ENCODE peak calls at places on chromosomes 16 and 17, in six cellular contexts. G is spleen; E is neural progenitor cell; F is tibial nerve; B is CD8-positive, alpha-beta T cell; X is esophagus squamous epithelium. U is an unnamed sample. For H3K27me3, the result is how much of the 10 kb centered on the place peaks cover.

GRCh38 chr17:11871773-11872172 is 125.5 kb downstream of the ZNF18 start:
- DNase-seq in E (no peak), G (no peak), B (no peak), X (no peak), F (no peak), U (no peak)

GRCh38 chr17:57154896-57155295 is 69.8 kb downstream of the AKAP1 start:
- DNase-seq in F (no peak), B (no peak), G (no peak), X (no peak), E (no peak), U (no peak)

GRCh38 chr17:79046501-79047280 is 22.7 kb downstream of the C1QTNF1 start:
- DNase-seq in X (no peak), G (peak), E (no peak), F (no peak), B (no peak), U (no peak)

GRCh38 chr17:2688351-2689342 is 22.9 kb downstream of the CLUH start:
- DNase-seq in B (no peak), G (peak), X (no peak), E (no peak), F (no peak), U (no peak)

GRCh38 chr16:46903255-46903905 is 19.2 kb downstream of the GPT2 start:
- DNase-seq in F (no peak), X (no peak), E (no peak), B (no peak), G (no peak), U (no peak)

GRCh38 chr17:19290047-19290705 is 53.0 kb downstream of the EPN2 start:
- DNase-seq in X (no peak), E (no peak), F (no peak), G (peak), B (no peak), U (no peak)

GRCh38 chr16:58098207-58099096 is 30.7 kb downstream of the CFAP20 start:
- DNase-seq in X (no peak), B (no peak), F (no peak), E (no peak), G (no peak), U (peak)

GRCh38 chr17:79979841-79980215 is 55.8 kb downstream of the TBC1D16 start:
- DNase-seq in F (no peak), G (peak), B (no peak), E (no peak), X (no peak), U (peak)

GRCh38 chr17:48620497-48621139 is 5.5 kb upstream of the HOXB8 start:
- DNase-seq in X (no peak), G (no peak), F (no peak), E (no peak), B (no peak), U (no peak)

GRCh38 chr17:17474341-17474740 is 2.5 kb upstream of the MED9 start:
- DNase-seq in B (no peak), X (no peak), G (peak), F (no peak), E (no peak), U (no peak)

GRCh38 chr17:55585629-55586028 is 74.4 kb upstream of the SMIM36 start:
- DNase-seq in G (no peak), F (no peak), B (no peak), E (no peak), X (no peak), U (no peak)
- TF ChIP-seq CTCF in G (no peak), F (no peak), B (no peak), E (no peak), X (no peak), U (peak)

GRCh38 chr16:81210807-81211206 is 27.7 kb upstream of the BCO1 start:
- DNase-seq in B (no peak), F (no peak), G (no peak), X (no peak), E (no peak), U (no peak)
- H3K27me3 ChIP-seq in B (under half), F (under half), G (under half), X (under half), E (under half), U (under half)

DNA sequence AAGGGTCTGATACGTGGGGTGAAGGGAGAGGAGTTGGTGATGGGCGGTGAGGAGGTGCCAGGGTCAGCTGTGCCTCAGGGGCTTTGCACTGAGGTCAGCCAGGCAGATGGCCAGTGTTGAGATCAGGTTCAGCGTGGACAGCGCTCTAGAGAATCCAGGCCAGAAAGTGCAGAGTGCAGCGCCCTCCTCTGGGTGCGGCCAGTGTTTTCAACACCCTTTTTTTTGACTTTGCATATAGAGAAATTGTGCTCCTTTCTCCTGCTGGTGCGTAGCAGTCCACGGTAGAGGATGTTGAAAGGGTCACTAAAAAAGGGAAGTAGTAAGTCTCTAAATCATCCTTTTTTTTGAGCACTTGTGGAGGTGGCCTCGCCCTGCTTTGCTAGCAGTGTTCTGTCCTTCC is 53.9 kb downstream of the BANP start:
- DNase-seq in F (no peak), E (peak), B (no peak), G (no peak), X (no peak), U (no peak)
- TF ChIP-seq CTCF in F (peak), E (peak), B (no peak), G (no peak), X (no peak), U (no peak)

GRCh38 chr16:1537763-1538289 is 4.4 kb downstream of the TMEM204 start:
- DNase-seq in B (peak), E (no peak), G (no peak), X (no peak), F (no peak), U (peak)
- H3K27me3 ChIP-seq in B (under half), E (under half), G (under half), X (under half), F (under half), U (under half)

GRCh38 chr17:61411114-61411943 is 11.7 kb downstream of the TBX2 start:
- DNase-seq in G (peak), F (no peak), X (no peak), E (peak), B (no peak), U (peak)

GRCh38 chr17:61410100-61410551 is 10.5 kb downstream of the TBX2 start:
- DNase-seq in G (peak), E (no peak), F (no peak), X (no peak), B (no peak), U (peak)

GRCh38 chr17:61410555-61411089 is 11.0 kb downstream of the TBX2 start:
- DNase-seq in B (peak), F (peak), X (no peak), E (peak), G (peak), U (peak)

GRCh38 chr17:61408151-61409041 is 8.8 kb downstream of the TBX2 start:
- DNase-seq in E (peak), X (no peak), G (peak), B (no peak), F (no peak), U (peak)

GRCh38 chr17:61409301-61410099 is 9.9 kb downstream of the TBX2 start:
- DNase-seq in F (no peak), G (peak), X (no peak), B (no peak), E (peak), U (peak)
- TF ChIP-seq CTCF in F (peak), G (peak), X (peak), B (no peak), E (peak), U (peak)

GRCh38 chr16:86892509-86892908 is 314.2 kb downstream of the FOXL1 start:
- DNase-seq in F (no peak), G (no peak), E (no peak), B (no peak), X (no peak), U (no peak)
- H3K27me3 ChIP-seq in F (under half), G (under half), E (under half), B (under half), X (under half), U (under half)

U was measured in RWPE2.